ENCODE peak calls at places on chromosomes 5 and 9, in seven cellular contexts. S is HFF-Myc; O is hepatocyte; J is neural crest cell; E is cardiac muscle cell; N is CD8-positive, alpha-beta T cell; F is GM12865. C is an unnamed sample.

GRCh38 chr9:16344343-16344742 is 526.1 kb downstream of the BNC2 start:
- DNase-seq in S (peak; percentile 59), O (peak; percentile 33), J (no peak), E (peak; percentile 95), N (no peak), F (no peak), C (peak; percentile 56)

GRCh38 chr5:2695200-2695891 is 56.1 kb downstream of the IRX2 start:
- DNase-seq in S (no peak), O (peak; percentile 62), J (no peak), E (no peak), N (no peak), F (no peak), C (no peak)

GRCh38 chr9:36656842-36657241 is 84.1 kb downstream of the MELK start:
- DNase-seq in S (no peak), O (no peak), J (no peak), E (no peak), N (no peak), F (no peak), C (no peak)

GRCh38 chr5:116573617-116574431 is 799 bp downstream of the SEMA6A start:
- DNase-seq in S (no peak), O (peak; percentile 43), J (peak; percentile 26), E (no peak), N (no peak), F (peak; percentile 29), C (no peak)

GRCh38 chr5:76358-77169 is 15.4 kb upstream of the PLEKHG4B start:
- DNase-seq in S (no peak), O (no peak), J (no peak), E (no peak), N (no peak), F (no peak), C (no peak)

GRCh38 chr9:111645806-111646205 is 14.7 kb downstream of the DNAJC25 start:
- DNase-seq in S (no peak), O (no peak), J (no peak), E (no peak), N (no peak), F (no peak), C (no peak)

GRCh38 chr5:145681216-145681615 is 153.9 kb downstream of the PRELID2 start:
- DNase-seq in S (no peak), O (no peak), J (no peak), E (no peak), N (no peak), F (no peak), C (no peak)

GRCh38 chr5:53917095-53917494 is 356.7 kb downstream of the NDUFS4 start:
- DNase-seq in S (no peak), O (no peak), J (no peak), E (peak; percentile 47), N (no peak), F (no peak), C (peak; percentile 31)

GRCh38 chr9:16321461-16322119 is 548.9 kb downstream of the BNC2 start:
- DNase-seq in S (no peak), O (no peak), J (peak; percentile 31), E (peak; percentile 65), N (no peak), F (no peak), C (no peak)

GRCh38 chr9:98142182-98142924 is 23.3 kb upstream of the TRIM14 start:
- DNase-seq in S (no peak), O (peak; percentile 68), J (no peak), E (no peak), N (no peak), F (peak; percentile 48), C (no peak)

GRCh38 chr5:156109317-156110023 is 217.5 kb upstream of the SGCD start:
- DNase-seq in S (no peak), O (no peak), J (no peak), E (no peak), N (no peak), F (no peak), C (no peak)

GRCh38 chr5:14628346-14628745 is 36.2 kb upstream of the OTULIN start:
- DNase-seq in S (peak; percentile 35), O (peak; percentile 77), J (peak; percentile 68), E (peak; percentile 71), N (peak; percentile 35), F (peak; percentile 66), C (peak; percentile 24)

GRCh38 chr9:20618361-20618799 is 3.9 kb downstream of the MLLT3 start:
- DNase-seq in S (no peak), O (peak; percentile 20), J (no peak), E (peak; percentile 81), N (no peak), F (no peak), C (peak; percentile 85)

GRCh38 chr9:128552153-128552743 is at the start of gene SPTAN1:
- DNase-seq in S (peak; percentile 56), O (peak; percentile 96), J (peak; percentile 83), E (peak; percentile 93), N (peak; percentile 93), F (peak; percentile 95), C (no peak)
- TF ChIP-seq CTCF in S (no peak), O (no peak), J (peak; percentile 37), E (no peak), N (no peak), F (no peak), C (no peak)

GRCh38 chr9:33393581-33393980 is 8.8 kb downstream of the AQP7 start:
- DNase-seq in S (no peak), O (no peak), J (no peak), E (peak; percentile 7), N (no peak), F (no peak), C (no peak)
- TF ChIP-seq CTCF in S (no peak), O (no peak), J (no peak), E (no peak), N (no peak), F (no peak), C (no peak)

DNA sequence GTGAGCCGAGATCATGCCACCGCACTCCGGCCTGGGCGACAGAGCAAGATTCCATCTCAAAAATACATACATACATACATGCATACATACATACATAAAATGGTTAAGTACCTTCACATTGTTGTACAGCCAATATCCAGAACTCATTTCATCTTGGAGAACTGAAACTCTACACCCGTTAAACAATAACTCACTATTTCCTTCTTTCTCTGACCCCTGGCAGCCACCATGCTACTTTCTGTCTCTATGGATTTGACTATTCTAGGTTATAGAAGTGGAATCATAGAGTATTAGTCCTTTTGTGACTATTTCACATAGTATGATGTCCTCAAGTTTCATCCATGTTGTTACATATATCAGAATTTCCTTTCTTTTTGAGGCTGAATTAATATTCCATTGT is 9.6 kb upstream of the KIF27 start:
- DNase-seq in S (no peak), O (no peak), J (no peak), E (no peak), N (no peak), F (no peak), C (no peak)
- TF ChIP-seq CTCF in S (no peak), O (no peak), J (no peak), E (no peak), N (no peak), F (no peak), C (no peak)

GRCh38 chr5:147234098-147234824 is 565 bp upstream of the STK32A start:
- DNase-seq in S (no peak), O (peak; percentile 13), J (no peak), E (no peak), N (no peak), F (no peak), C (no peak)

GRCh38 chr5:147240266-147240985 is 5.6 kb downstream of the STK32A start:
- DNase-seq in S (no peak), O (no peak), J (no peak), E (no peak), N (no peak), F (no peak), C (no peak)

GRCh38 chr5:147234825-147235635 is at the start of gene STK32A:
- DNase-seq in S (no peak), O (peak; percentile 76), J (peak; percentile 48), E (peak; percentile 25), N (no peak), F (no peak), C (no peak)
- TF ChIP-seq CTCF in S (no peak), O (peak; percentile 23), J (no peak), E (no peak), N (no peak), F (no peak), C (peak; percentile 21)

DNA sequence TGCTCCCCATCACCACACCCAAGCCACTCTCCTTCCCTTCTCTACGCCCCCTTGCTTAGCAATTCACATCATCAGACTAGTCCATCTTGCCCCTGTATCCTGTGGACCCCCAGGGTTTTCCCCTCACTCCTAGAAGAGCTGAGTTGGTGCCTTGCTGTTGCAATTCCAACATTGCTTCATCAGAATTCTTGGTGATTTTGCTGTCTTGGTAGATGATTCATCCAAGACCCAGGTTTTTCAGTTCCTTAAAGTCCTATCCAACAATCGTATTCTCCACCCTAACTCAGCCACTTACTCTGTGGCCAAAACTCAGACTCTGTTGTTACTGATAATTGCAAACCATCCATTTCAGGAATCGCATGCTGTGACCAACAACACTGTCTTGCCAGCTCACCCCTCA is 21.4 kb upstream of the CCNJL start:
- DNase-seq in S (no peak), O (no peak), J (no peak), E (peak; percentile 76), N (no peak), F (no peak), C (no peak)
- TF ChIP-seq CTCF in S (no peak), O (no peak), J (no peak), E (no peak), N (no peak), F (no peak), C (no peak)

GRCh38 chr9:74940600-74940999 is 12.1 kb downstream of the C9orf40 start:
- DNase-seq in S (no peak), O (peak; percentile 18), J (no peak), E (no peak), N (no peak), F (no peak), C (no peak)
- TF ChIP-seq CTCF in S (no peak), O (peak; percentile 15), J (no peak), E (no peak), N (no peak), F (no peak), C (peak; percentile 25)

GRCh38 chr5:37954561-37954960 is 114.7 kb upstream of the GDNF start:
- DNase-seq in S (no peak), O (no peak), J (no peak), E (no peak), N (no peak), F (no peak), C (no peak)

GRCh38 chr5:37955748-37956147 is 115.9 kb upstream of the GDNF start:
- DNase-seq in S (no peak), O (no peak), J (no peak), E (no peak), N (no peak), F (no peak), C (no peak)

GRCh38 chr5:37950436-37950835 is 110.6 kb upstream of the GDNF start:
- DNase-seq in S (no peak), O (no peak), J (no peak), E (no peak), N (no peak), F (no peak), C (no peak)

GRCh38 chr5:37951946-37952721 is 112.3 kb upstream of the GDNF start:
- DNase-seq in S (no peak), O (no peak), J (no peak), E (no peak), N (no peak), F (no peak), C (no peak)
- TF ChIP-seq CTCF in S (no peak), O (no peak), J (no peak), E (no peak), N (no peak), F (no peak), C (no peak)

DNA sequence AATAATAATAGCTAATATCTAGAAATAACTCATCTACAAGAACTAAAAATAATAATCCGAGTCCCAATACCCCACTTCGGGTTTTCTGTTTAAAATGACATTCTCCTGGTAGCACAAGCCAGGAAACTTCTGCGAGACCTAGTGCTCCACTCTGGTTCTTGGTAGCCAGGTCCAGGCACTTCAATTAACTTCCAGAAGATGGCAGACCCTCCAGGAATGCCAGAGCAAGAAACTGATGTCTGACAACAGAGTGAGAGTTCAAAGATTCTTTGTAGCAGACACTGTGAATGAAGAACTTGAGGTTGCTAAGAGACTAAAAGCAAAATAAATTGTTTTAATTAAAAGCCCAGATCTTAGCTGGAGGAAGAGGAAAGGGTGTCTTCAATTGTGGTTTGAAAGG is 1963.3 kb upstream of the CDH9 start:
- DNase-seq in S (no peak), O (peak; percentile 28), J (no peak), E (no peak), N (no peak), F (no peak), C (no peak)
- TF ChIP-seq CTCF in S (no peak), O (peak; percentile 29), J (peak; percentile 22), E (no peak), N (no peak), F (no peak), C (peak; percentile 47)